ENCODE peak calls at places on chromosome 3, in nine cellular contexts. L is H9, E is heart right ventricle, N is K562, G is MM.1S, S is body of pancreas, F is aorta, J is neuronal stem cell, P is GM23338. O is an unnamed sample.

GRCh38 chr3:28808068-28808467 is 459.4 kb upstream of the AZI2 start:
- DNase-seq in N (no peak), S (no peak), E (no peak), L (no peak), J (no peak), F (no peak), G (no peak), P (no peak), O (no peak)

GRCh38 chr3:115692887-115693524 is 69.7 kb downstream of the GAP43 start:
- DNase-seq in E (peak; percentile 39), J (peak; percentile 78), F (peak; percentile 77), N (peak; percentile 41), P (peak; percentile 88), L (peak; percentile 81), G (peak; percentile 74), S (peak; percentile 81), O (peak; percentile 75)

GRCh38 chr3:119582178-119582577 is 2.9 kb downstream of the ADPRH start:
- DNase-seq in P (no peak), S (no peak), L (no peak), F (no peak), G (no peak), J (no peak), E (no peak), N (no peak), O (no peak)

GRCh38 chr3:196499061-196499460 is 4.5 kb downstream of the RNF168 start:
- DNase-seq in F (no peak), S (no peak), L (no peak), J (no peak), G (no peak), E (no peak), N (no peak), P (no peak), O (no peak)

GRCh38 chr3:64190517-64191515 is 34.5 kb downstream of the PRICKLE2 start:
- DNase-seq in J (no peak), G (no peak), L (no peak), E (no peak), P (no peak), S (no peak), N (no peak), F (no peak), O (no peak)

GRCh38 chr3:190131329-190131728 is 10.6 kb upstream of the P3H2 start:
- DNase-seq in S (no peak), F (no peak), L (no peak), J (no peak), G (no peak), N (no peak), P (no peak), E (no peak), O (no peak)

GRCh38 chr3:123758081-123758564 is 126.0 kb downstream of the MYLK start:
- DNase-seq in F (peak; percentile 84), P (no peak), L (no peak), G (no peak), J (peak; percentile 30), S (peak; percentile 39), E (no peak), N (no peak), O (no peak)

GRCh38 chr3:16203031-16203430 is 28.6 kb downstream of the GALNT15 start:
- DNase-seq in L (no peak), P (no peak), G (no peak), N (no peak), J (no peak), F (no peak), E (no peak), S (no peak), O (no peak)

GRCh38 chr3:28286595-28286994 is 45.2 kb downstream of the CMC1 start:
- DNase-seq in N (peak; percentile 37), F (no peak), P (peak; percentile 37), S (no peak), E (no peak), L (no peak), J (peak; percentile 3), G (peak; percentile 41), O (no peak)

GRCh38 chr3:24258727-24259600 is 235.7 kb downstream of the THRB start:
- DNase-seq in J (no peak), N (no peak), E (no peak), L (no peak), P (no peak), S (no peak), F (no peak), G (no peak), O (no peak)

GRCh38 chr3:97957617-97958311 is 14.5 kb downstream of the RIOX2 start:
- DNase-seq in S (peak; percentile 28), P (no peak), E (no peak), G (no peak), F (no peak), J (no peak), N (no peak), L (no peak), O (peak; percentile 14)

GRCh38 chr3:97959863-97960262 is 12.4 kb downstream of the RIOX2 start:
- DNase-seq in J (no peak), L (no peak), N (no peak), P (no peak), G (no peak), E (no peak), F (no peak), S (no peak), O (no peak)

GRCh38 chr3:97958796-97959195 is 13.4 kb downstream of the RIOX2 start:
- DNase-seq in G (no peak), E (no peak), F (no peak), P (no peak), S (no peak), N (no peak), L (no peak), J (no peak), O (no peak)

GRCh38 chr3:97960561-97961275 is 11.5 kb downstream of the RIOX2 start:
- DNase-seq in F (no peak), J (no peak), G (no peak), L (no peak), N (no peak), E (no peak), P (no peak), S (no peak), O (no peak)

GRCh38 chr3:97958396-97958795 is 13.8 kb downstream of the RIOX2 start:
- DNase-seq in L (no peak), S (no peak), J (no peak), F (no peak), G (no peak), N (no peak), P (no peak), E (no peak), O (no peak)
- H3K4me1 ChIP-seq in L (no peaks in the 10 kb centered on the region), S (peaks cover 16% of the 10 kb centered on the region), J (no peaks in the 10 kb centered on the region), F (no peaks in the 10 kb centered on the region), G (no peaks in the 10 kb centered on the region), N (no peaks in the 10 kb centered on the region), P (no peaks in the 10 kb centered on the region), E (peaks cover 13% of the 10 kb centered on the region), O (peaks cover 36% of the 10 kb centered on the region)

GRCh38 chr3:122513386-122514122 is 1.2 kb downstream of the KPNA1 start:
- DNase-seq in L (no peak), N (no peak), P (peak; percentile 51), S (no peak), F (no peak), E (no peak), G (no peak), J (peak; percentile 6), O (no peak)
- H3K4me1 ChIP-seq in L (no peaks in the 10 kb centered on the region), N (peaks cover 12% of the 10 kb centered on the region), P (peaks cover 51% of the 10 kb centered on the region), S (peaks cover 48% of the 10 kb centered on the region), F (no peaks in the 10 kb centered on the region), E (peaks cover 23% of the 10 kb centered on the region), G (peaks cover 7% of the 10 kb centered on the region), J (peaks cover 5% of the 10 kb centered on the region), O (peaks cover 35% of the 10 kb centered on the region)

GRCh38 chr3:71061037-71061436 is 522.5 kb downstream of the FOXP1 start:
- DNase-seq in S (no peak), F (no peak), N (no peak), L (no peak), P (no peak), G (no peak), J (no peak), E (no peak), O (no peak)
- H3K4me1 ChIP-seq in S (peaks cover 70% of the 10 kb centered on the region), F (peaks cover 5% of the 10 kb centered on the region), N (peaks cover 23% of the 10 kb centered on the region), L (no peaks in the 10 kb centered on the region), P (peaks cover 81% of the 10 kb centered on the region), G (peaks cover 12% of the 10 kb centered on the region), J (peaks cover 6% of the 10 kb centered on the region), E (peaks cover 52% of the 10 kb centered on the region), O (peaks cover 61% of the 10 kb centered on the region)

GRCh38 chr3:100238599-100238998 is 22.2 kb upstream of the TBC1D23 start:
- DNase-seq in G (no peak), J (no peak), N (no peak), E (no peak), P (no peak), S (no peak), F (no peak), L (no peak), O (no peak)

GRCh38 chr3:100230715-100231114 is 30.1 kb upstream of the TBC1D23 start:
- DNase-seq in J (no peak), S (no peak), L (no peak), G (no peak), E (no peak), F (no peak), N (no peak), P (no peak), O (no peak)

GRCh38 chr3:100231668-100232067 is 29.1 kb upstream of the TBC1D23 start:
- DNase-seq in G (no peak), L (no peak), N (no peak), S (no peak), J (no peak), P (no peak), F (no peak), E (no peak), O (no peak)

GRCh38 chr3:100234364-100234763 is 26.4 kb upstream of the TBC1D23 start:
- DNase-seq in E (no peak), N (no peak), P (no peak), J (no peak), S (no peak), G (no peak), F (no peak), L (no peak), O (no peak)
- H3K4me1 ChIP-seq in E (no peaks in the 10 kb centered on the region), N (no peaks in the 10 kb centered on the region), P (peaks cover 14% of the 10 kb centered on the region), J (no peaks in the 10 kb centered on the region), S (no peaks in the 10 kb centered on the region), G (no peaks in the 10 kb centered on the region), F (no peaks in the 10 kb centered on the region), L (peaks cover 3% of the 10 kb centered on the region), O (peaks cover 11% of the 10 kb centered on the region)

DNA sequence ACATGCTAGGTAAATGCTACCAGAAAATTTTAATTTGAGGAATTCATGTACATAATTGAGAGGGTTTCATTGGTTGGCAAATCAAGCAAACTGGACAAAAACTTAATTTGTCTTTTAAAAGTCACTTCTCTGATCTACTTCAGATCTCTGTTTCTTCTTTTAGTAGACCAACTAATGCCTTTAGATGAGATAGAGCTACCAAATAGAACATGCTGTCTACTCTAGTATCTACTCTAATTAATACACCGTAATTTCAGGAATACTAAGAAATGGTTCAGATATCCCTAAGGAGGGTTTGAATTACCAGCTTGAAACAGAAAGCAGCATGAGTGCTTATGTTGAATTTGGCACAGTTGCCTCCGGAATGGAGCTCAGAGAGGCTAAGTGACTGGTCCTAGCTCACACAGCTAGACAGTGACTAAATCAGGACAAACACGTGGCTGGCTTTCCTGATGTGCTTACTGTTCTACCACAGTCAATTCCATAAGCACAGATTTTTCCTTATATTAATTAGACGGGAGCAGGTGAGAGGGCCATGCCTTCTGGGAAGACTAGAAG is 225.1 kb downstream of the ITPR1 start:
- DNase-seq in F (no peak), L (no peak), J (no peak), E (no peak), N (no peak), P (no peak), S (no peak), G (no peak), O (no peak)
- H3K4me1 ChIP-seq in F (peaks cover 2% of the 10 kb centered on the region), L (no peaks in the 10 kb centered on the region), J (no peaks in the 10 kb centered on the region), E (peaks cover 45% of the 10 kb centered on the region), N (peaks cover 20% of the 10 kb centered on the region), P (peaks cover 29% of the 10 kb centered on the region), S (peaks cover 41% of the 10 kb centered on the region), G (no peaks in the 10 kb centered on the region), O (peaks cover 34% of the 10 kb centered on the region)